ENCODE peak calls at places on chromosomes 7 and 10, in six cellular contexts. N is neural progenitor cell, M is GM23248, O is PC-9, A is MM.1S, Q is GM23338. E is an unnamed sample. For H3F3A, the result is how much of the 10 kb centered on the place peaks cover.

GRCh38 chr7:36388423-36388822 is 1.2 kb upstream of the ANLN start:
- DNase-seq in Q (no peak), A (no peak), N (no peak), M (no peak), O (peak), E (no peak)

GRCh38 chr7:1920266-1920681 is 250.2 kb downstream of the ELFN1 start:
- DNase-seq in M (peak), N (no peak), A (no peak), O (no peak), Q (no peak), E (no peak)

GRCh38 chr7:8213381-8213780 is 48.6 kb downstream of the ICA1 start:
- DNase-seq in O (no peak), N (no peak), Q (no peak), M (no peak), A (no peak), E (no peak)

GRCh38 chr7:68176974-68177373 is 1180.3 kb downstream of the TYW1 start:
- DNase-seq in Q (peak), M (peak), N (peak), O (peak), A (peak), E (peak)

GRCh38 chr7:105224884-105225651 is 163.7 kb downstream of the SRPK2 start:
- DNase-seq in O (peak), A (peak), Q (no peak), M (peak), N (no peak), E (peak)

GRCh38 chr7:46759711-46760480 is 822.0 kb downstream of the TNS3 start:
- DNase-seq in O (no peak), N (no peak), M (peak), A (no peak), Q (no peak), E (peak)

GRCh38 chr7:50838675-50839377 is 56.1 kb upstream of the GRB10 start:
- DNase-seq in N (no peak), Q (no peak), M (peak), O (no peak), A (no peak), E (peak)

GRCh38 chr10:123993534-123994416 is 99.6 kb downstream of the CHST15 start:
- DNase-seq in M (no peak), Q (no peak), A (no peak), N (no peak), O (no peak), E (no peak)

GRCh38 chr7:33644489-33644888 is 260.9 kb upstream of the BMPER start:
- DNase-seq in M (peak), Q (no peak), O (no peak), A (no peak), N (no peak), E (no peak)

GRCh38 chr10:43965033-43965917 is 316.6 kb upstream of the ZNF32 start:
- DNase-seq in Q (no peak), A (peak), O (no peak), M (peak), N (no peak), E (no peak)

GRCh38 chr7:80827238-80827633 is 91.6 kb downstream of the SEMA3C start:
- DNase-seq in O (no peak), M (peak), Q (no peak), N (no peak), A (no peak), E (peak)

GRCh38 chr7:30445770-30446169 is 32.8 kb downstream of the NOD1 start:
- DNase-seq in Q (peak), N (peak), A (peak), M (peak), O (no peak), E (no peak)

GRCh38 chr7:44275829-44276570 is 49.4 kb downstream of the CAMK2B start:
- DNase-seq in O (no peak), A (no peak), M (no peak), Q (peak), N (peak), E (no peak)

GRCh38 chr10:71835671-71836593 is 15.1 kb downstream of the PSAP start:
- DNase-seq in N (peak), Q (no peak), O (peak), A (no peak), M (peak), E (no peak)

GRCh38 chr10:96043157-96043894 is at the start of gene CCNJ:
- DNase-seq in M (peak), Q (peak), N (peak), A (peak), O (peak), E (peak)

GRCh38 chr7:30682131-30683083 is at the start of gene CRHR2:
- DNase-seq in O (no peak), N (peak), M (peak), A (no peak), Q (peak), E (no peak)

GRCh38 chr10:69413221-69413865 is 3.4 kb downstream of the TACR2 start:
- DNase-seq in A (no peak), N (peak), Q (peak), O (no peak), M (peak), E (peak)

GRCh38 chr10:130357951-130358350 is 221.8 kb downstream of the GLRX3 start:
- DNase-seq in O (no peak), M (no peak), Q (no peak), A (no peak), N (no peak), E (no peak)

GRCh38 chr10:12927896-12928295 is 73.6 kb downstream of the CCDC3 start:
- DNase-seq in M (no peak), A (no peak), Q (no peak), O (no peak), N (no peak), E (no peak)

GRCh38 chr10:131576341-131577177 is 265.0 kb upstream of the TCERG1L start:
- DNase-seq in O (no peak), A (no peak), Q (no peak), N (no peak), M (no peak), E (no peak)

GRCh38 chr10:83886871-83887270 is 252.4 kb upstream of the GHITM start:
- DNase-seq in O (no peak), Q (peak), M (no peak), A (no peak), N (no peak), E (no peak)

GRCh38 chr7:48384180-48384752 is 213.0 kb downstream of the ABCA13 start:
- DNase-seq in Q (no peak), M (no peak), O (no peak), N (peak), A (no peak), E (no peak)

GRCh38 chr10:70462349-70462984 is 16.1 kb upstream of the PALD1 start:
- DNase-seq in O (peak), A (no peak), N (peak), M (peak), Q (no peak), E (peak)

GRCh38 chr10:105063796-105064195 is 422.7 kb downstream of the SORCS3 start:
- DNase-seq in M (peak), Q (peak), O (no peak), A (peak), N (peak), E (peak)

GRCh38 chr10:74825371-74826141 is 844 bp upstream of the KAT6B start:
- DNase-seq in Q (peak), N (peak), M (peak), O (no peak), A (peak), E (peak)

GRCh38 chr7:157460721-157461120 is 123.9 kb downstream of the DNAJB6 start:
- DNase-seq in O (no peak), A (no peak), M (no peak), Q (no peak), N (no peak), E (no peak)

GRCh38 chr7:154789404-154789803 is 213.5 kb downstream of the PAXIP1 start:
- DNase-seq in M (no peak), A (no peak), N (peak), Q (no peak), O (no peak), E (peak)

GRCh38 chr7:2609001-2609411 is 22.8 kb upstream of the TTYH3 start:
- DNase-seq in O (no peak), A (no peak), Q (peak), N (peak), M (peak), E (peak)

GRCh38 chr10:22682237-22683192 is 31.9 kb downstream of the PIP4K2A start:
- DNase-seq in O (peak), A (peak), M (peak), Q (no peak), N (no peak), E (peak)

GRCh38 chr7:80185571-80185970 is 50.9 kb downstream of the GNAI1 start:
- DNase-seq in Q (no peak), A (no peak), M (no peak), O (no peak), N (no peak), E (no peak)

GRCh38 chr10:75957321-75957720 is 525.9 kb downstream of the LRMDA start:
- DNase-seq in M (no peak), N (no peak), O (no peak), Q (no peak), A (no peak), E (no peak)

GRCh38 chr7:137718360-137718759 is 128.4 kb downstream of the DGKI start:
- DNase-seq in O (no peak), Q (no peak), M (peak), N (no peak), A (no peak), E (no peak)

GRCh38 chr10:128540806-128541739 is 414.9 kb upstream of the MKI67 start:
- DNase-seq in Q (peak), O (no peak), M (no peak), N (peak), A (no peak), E (no peak)

GRCh38 chr7:79454325-79454960 is 976 bp upstream of the MAGI2 start:
- DNase-seq in N (peak), A (no peak), O (no peak), Q (peak), M (peak), E (no peak)

GRCh38 chr10:85614981-85615380 is 751.6 kb downstream of the GRID1 start:
- DNase-seq in O (no peak), N (no peak), A (no peak), M (no peak), Q (no peak), E (no peak)

GRCh38 chr7:33776791-33777190 is 128.5 kb upstream of the BMPER start:
- DNase-seq in M (peak), N (no peak), Q (no peak), A (no peak), O (no peak), E (peak)

GRCh38 chr7:99562832-99563231 is 4.4 kb downstream of the ZNF655 start:
- DNase-seq in A (no peak), N (no peak), M (peak), O (peak), Q (no peak), E (peak)
- H3F3A ChIP-seq in A (under half), N (under half), M (half or more), O (under half), Q (under half), E (under half)

DNA sequence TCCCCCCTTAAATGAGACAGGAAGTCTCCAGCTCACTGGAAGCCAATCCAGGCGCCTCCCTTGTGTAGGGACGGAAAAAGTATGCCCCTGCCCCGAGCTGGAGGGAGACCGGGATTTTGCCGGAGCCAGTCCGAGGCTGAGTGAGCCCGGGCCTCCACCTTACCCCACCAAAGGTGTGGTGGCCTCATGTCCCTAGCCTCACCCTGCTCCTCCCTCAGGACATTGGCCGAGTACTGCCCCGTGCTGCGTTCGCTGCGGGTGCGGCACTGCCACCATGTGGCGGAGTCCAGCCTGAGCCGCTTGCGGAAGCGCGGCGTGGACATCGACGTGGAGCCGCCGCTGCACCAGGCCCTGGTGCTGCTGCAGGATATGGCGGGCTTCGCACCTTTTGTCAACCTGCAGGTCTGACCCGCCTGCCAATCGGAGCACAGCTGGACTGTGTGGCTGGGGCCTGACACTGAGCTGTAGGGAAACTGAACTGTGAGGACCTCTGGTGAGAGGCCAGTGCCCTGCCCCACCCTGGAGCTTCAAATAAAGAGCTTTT is 2.0 kb downstream of the FBXL15 start:
- DNase-seq in M (peak), Q (peak), N (peak), O (peak), A (peak), E (peak)
- TF ChIP-seq EZH2 in M (no peak), Q (no peak), N (no peak), O (no peak), A (no peak), E (no peak)

DNA sequence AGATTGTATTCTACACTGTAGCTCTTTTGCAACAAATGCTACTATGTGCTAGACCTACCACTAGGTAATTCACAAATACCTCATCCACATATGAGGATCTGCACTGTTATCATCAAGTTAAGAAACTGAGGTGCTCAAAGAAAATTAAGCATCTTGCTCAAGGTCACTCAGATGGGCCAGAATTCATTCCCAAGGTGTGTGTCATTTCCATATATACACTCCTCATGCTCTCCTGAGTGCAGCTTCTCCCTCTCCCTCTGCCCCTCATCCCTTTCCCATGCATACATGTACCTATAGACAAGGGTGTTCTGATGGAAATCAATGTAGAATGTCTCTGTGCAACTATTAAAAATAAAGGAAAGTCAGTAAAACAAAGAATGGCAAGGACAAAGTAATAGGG is 146.2 kb downstream of the ZNF438 start:
- DNase-seq in M (no peak), A (no peak), O (no peak), Q (no peak), N (no peak), E (no peak)
- H3F3A ChIP-seq in M (under half), A (under half), O (under half), Q (under half), N (under half), E (under half)

GRCh38 chr7:25908154-25908948 is 243.6 kb upstream of the NFE2L3 start:
- DNase-seq in Q (no peak), A (no peak), M (no peak), O (no peak), N (no peak), E (no peak)

GRCh38 chr7:25918731-25919130 is 233.3 kb upstream of the NFE2L3 start:
- DNase-seq in O (no peak), Q (no peak), A (no peak), N (no peak), M (no peak), E (no peak)

GRCh38 chr7:25911738-25912607 is 240.0 kb upstream of the NFE2L3 start:
- DNase-seq in Q (no peak), A (no peak), O (no peak), M (no peak), N (no peak), E (no peak)

DNA sequence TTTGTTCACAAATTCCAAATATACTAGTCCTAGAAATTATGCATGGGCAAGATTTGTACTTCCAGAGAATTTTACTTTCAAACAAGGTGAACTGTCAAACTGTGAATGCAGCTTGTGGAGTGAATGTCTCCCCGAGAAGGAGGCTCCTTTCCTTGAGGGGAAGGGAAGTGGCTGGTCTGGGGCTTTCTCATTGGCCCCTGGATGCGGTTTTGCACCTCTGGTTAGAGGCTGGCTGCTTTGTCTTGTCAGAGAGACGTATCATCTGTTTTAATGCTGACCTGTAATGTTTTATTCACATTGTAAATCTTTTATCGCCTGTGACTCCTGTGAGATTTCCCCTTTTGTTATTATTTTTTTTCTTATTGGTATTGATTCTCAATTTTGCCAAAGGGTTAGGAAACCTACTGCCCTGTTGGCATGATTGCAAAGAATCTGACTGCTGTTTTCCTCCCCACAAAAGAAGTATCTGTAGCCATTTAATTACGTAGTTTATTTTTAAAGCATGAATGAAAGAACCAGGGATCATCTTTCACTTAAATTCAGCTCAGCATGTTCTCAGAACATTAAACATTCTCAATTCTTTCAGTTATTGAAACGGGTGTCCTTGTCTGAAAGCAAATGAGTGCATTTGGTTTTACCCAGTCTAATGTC is 238.3 kb upstream of the NFE2L3 start:
- DNase-seq in O (no peak), Q (no peak), M (no peak), N (no peak), A (no peak), E (no peak)
- TF ChIP-seq EZH2 in O (no peak), Q (no peak), M (no peak), N (no peak), A (no peak), E (no peak)

GRCh38 chr7:55532150-55532917 is 40.0 kb downstream of the VOPP1 start:
- DNase-seq in Q (no peak), N (no peak), A (peak), M (no peak), O (no peak), E (peak)
- H3F3A ChIP-seq in Q (under half), N (under half), A (half or more), M (under half), O (under half), E (under half)

DNA sequence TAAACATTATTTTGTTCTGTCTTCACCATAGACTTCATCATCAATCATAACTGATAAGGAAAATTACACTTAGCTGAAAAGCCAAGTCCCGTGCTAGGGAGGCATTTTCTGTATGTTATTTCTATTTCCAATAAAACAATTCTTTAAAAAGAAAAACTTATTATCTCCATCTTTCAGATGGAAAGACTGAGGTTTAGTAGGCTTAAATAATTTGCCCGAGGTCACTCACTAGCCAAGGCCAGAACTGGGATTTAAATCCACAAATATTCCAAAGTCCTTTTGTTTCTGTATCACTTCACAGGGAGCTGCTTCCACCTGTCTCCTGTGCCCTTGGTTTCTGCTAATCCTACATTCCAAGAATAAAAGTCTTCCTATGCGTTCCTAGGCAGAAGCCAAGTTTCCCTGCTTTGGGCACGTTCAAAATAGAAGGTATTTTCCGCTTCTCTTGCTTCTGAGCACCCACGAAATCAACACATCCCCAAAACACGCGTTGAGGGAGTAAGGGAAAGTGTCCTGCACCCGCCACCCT is 720 bp downstream of the CPVL start:
- DNase-seq in O (no peak), N (peak), A (no peak), Q (peak), M (no peak), E (no peak)
- TF ChIP-seq EZH2 in O (no peak), N (peak), A (no peak), Q (no peak), M (no peak), E (no peak)

GRCh38 chr10:78035933-78036583 is 2.4 kb downstream of the RPS24 start:
- DNase-seq in N (no peak), A (no peak), O (no peak), M (no peak), Q (no peak), E (peak)
- H3F3A ChIP-seq in N (half or more), A (half or more), O (half or more), M (half or more), Q (half or more), E (half or more)

GRCh38 chr7:151245360-151246160 is 2.9 kb downstream of the SMARCD3 start:
- DNase-seq in O (no peak), A (peak), M (peak), Q (peak), N (peak), E (peak)
- TF ChIP-seq EZH2 in O (no peak), A (peak), M (no peak), Q (no peak), N (no peak), E (no peak)

DNA sequence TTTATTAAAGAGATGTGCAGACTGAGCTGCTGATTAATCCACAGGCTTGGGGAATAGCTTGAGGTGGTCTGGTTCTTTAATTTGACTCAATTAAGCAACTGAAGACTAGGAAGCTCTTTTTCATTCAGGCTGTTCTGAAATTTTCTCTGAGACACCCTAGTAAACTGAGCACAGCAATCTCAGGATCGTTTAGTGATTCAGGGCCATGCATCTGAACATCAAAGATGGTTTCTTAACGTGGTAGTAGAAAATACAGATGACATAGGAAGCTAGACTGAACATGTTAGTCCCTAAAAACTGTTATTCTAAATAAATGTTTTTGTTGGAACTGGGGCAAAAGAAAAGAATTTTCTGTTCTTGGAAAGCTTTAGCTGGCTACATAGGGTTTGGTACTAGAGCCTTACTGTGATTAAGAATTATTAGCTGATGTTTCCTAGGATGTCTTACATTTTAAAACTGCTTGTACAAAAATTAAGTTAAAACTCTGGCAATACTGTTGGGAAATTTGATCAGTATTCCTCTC is 102.0 kb downstream of the MYOF start:
- DNase-seq in Q (no peak), A (no peak), N (no peak), O (no peak), M (peak), E (no peak)
- H3F3A ChIP-seq in Q (under half), A (under half), N (under half), O (under half), M (half or more), E (under half)

GRCh38 chr10:101161494-101162299 is 30.6 kb downstream of the TLX1 start:
- DNase-seq in N (peak), O (peak), M (peak), A (peak), Q (peak), E (peak)
- TF ChIP-seq EZH2 in N (peak), O (no peak), M (no peak), A (no peak), Q (no peak), E (no peak)